ENCODE peak calls at places on chromosomes 13 and 19, in ten cellular contexts. T, V, H, E, Y, X, A, O, D and F are unnamed samples.

GRCh38 chr13:26247011-26247410 is 6.9 kb upstream of the CDK8 start:
- DNase-seq in T (no peak), V (no peak), H (no peak), E (no peak), Y (no peak), X (no peak), A (no peak), O (no peak), D (no peak), F (no peak)

GRCh38 chr13:75016225-75016624 is 465.7 kb downstream of the TBC1D4 start:
- DNase-seq in T (no peak), V (no peak), H (no peak), E (no peak), Y (no peak), X (no peak), A (no peak), O (no peak), D (no peak), F (no peak)

GRCh38 chr19:57302020-57302465 is 18.2 kb upstream of the ZNF543 start:
- DNase-seq in T (no peak), V (no peak), H (no peak), E (peak), Y (no peak), X (no peak), A (no peak), O (no peak), D (no peak), F (no peak)

GRCh38 chr13:44698076-44698475 is 121.9 kb upstream of the TSC22D1 start:
- DNase-seq in T (no peak), V (no peak), H (no peak), E (no peak), Y (no peak), X (no peak), A (no peak), O (no peak), D (no peak), F (no peak)

GRCh38 chr13:33169273-33169980 is 116.1 kb downstream of the STARD13 start:
- DNase-seq in T (no peak), V (no peak), H (no peak), E (no peak), Y (no peak), X (no peak), A (no peak), O (no peak), D (no peak), F (no peak)

GRCh38 chr19:4360081-4360569 is 16.8 kb downstream of the MPND start:
- DNase-seq in T (no peak), V (no peak), H (no peak), E (no peak), Y (no peak), X (no peak), A (no peak), O (no peak), D (no peak), F (no peak)

GRCh38 chr19:48603001-48603400 is 3.5 kb upstream of the SPACA4 start:
- DNase-seq in T (no peak), V (no peak), H (no peak), E (no peak), Y (no peak), X (no peak), A (no peak), O (no peak), D (no peak), F (no peak)

GRCh38 chr19:2495651-2496316 is 19.9 kb downstream of the GADD45B start:
- DNase-seq in T (peak), V (no peak), H (peak), E (no peak), Y (no peak), X (peak), A (no peak), O (no peak), D (no peak), F (no peak)

GRCh38 chr19:35569281-35569781 is 5.9 kb upstream of the ATP4A start:
- DNase-seq in T (no peak), V (no peak), H (peak), E (no peak), Y (no peak), X (no peak), A (peak), O (no peak), D (no peak), F (no peak)

GRCh38 chr19:41799444-41800000 is 3.1 kb downstream of the CEACAM3 start:
- DNase-seq in T (peak), V (no peak), H (no peak), E (no peak), Y (no peak), X (no peak), A (peak), O (no peak), D (no peak), F (no peak)

GRCh38 chr19:10114651-10115391 is 3.3 kb downstream of the P2RY11 start:
- DNase-seq in T (no peak), V (peak), H (no peak), E (no peak), Y (no peak), X (peak), A (no peak), O (no peak), D (peak), F (peak)

GRCh38 chr19:2455481-2456300 is 1.1 kb downstream of the LMNB2 start:
- DNase-seq in T (peak), V (peak), H (peak), E (no peak), Y (no peak), X (peak), A (no peak), O (no peak), D (no peak), F (peak)

GRCh38 chr19:29467824-29468401 is 57.9 kb upstream of the VSTM2B start:
- DNase-seq in T (no peak), V (peak), H (no peak), E (no peak), Y (no peak), X (no peak), A (peak), O (no peak), D (no peak), F (no peak)

GRCh38 chr13:75355609-75356008 is 126.4 kb downstream of the TBC1D4 start:
- DNase-seq in T (no peak), V (no peak), H (no peak), E (no peak), Y (no peak), X (no peak), A (no peak), O (no peak), D (no peak), F (no peak)

GRCh38 chr19:4732680-4733114 is 9.1 kb upstream of the DPP9 start:
- DNase-seq in T (peak), V (peak), H (peak), E (no peak), Y (no peak), X (peak), A (peak), O (no peak), D (no peak), F (no peak)

GRCh38 chr13:40446365-40446764 is 220.1 kb downstream of the FOXO1 start:
- DNase-seq in T (no peak), V (no peak), H (no peak), E (no peak), Y (no peak), X (no peak), A (no peak), O (no peak), D (no peak), F (no peak)

GRCh38 chr19:3710265-3710812 is 2.2 kb downstream of the TJP3 start:
- DNase-seq in T (peak), V (peak), H (peak), E (peak), Y (peak), X (no peak), A (peak), O (no peak), D (peak), F (peak)

GRCh38 chr13:42102961-42103688 is 54.7 kb downstream of the DGKH start:
- DNase-seq in T (no peak), V (no peak), H (no peak), E (no peak), Y (no peak), X (no peak), A (no peak), O (no peak), D (no peak), F (no peak)

GRCh38 chr19:31312004-31312403 is 37.2 kb downstream of the TSHZ3 start:
- DNase-seq in T (no peak), V (no peak), H (no peak), E (no peak), Y (no peak), X (no peak), A (no peak), O (no peak), D (peak), F (peak)

GRCh38 chr19:8512115-8512967 is 1.6 kb downstream of the ZNF414 start:
- DNase-seq in T (peak), V (peak), H (no peak), E (no peak), Y (no peak), X (no peak), A (peak), O (no peak), D (no peak), F (no peak)

GRCh38 chr13:30735025-30735967 is at the start of gene ALOX5AP:
- DNase-seq in T (peak), V (no peak), H (peak), E (no peak), Y (no peak), X (peak), A (no peak), O (peak), D (peak), F (peak)

GRCh38 chr13:103883152-103883551 is 816.9 kb upstream of the SLC10A2 start:
- DNase-seq in T (peak), V (peak), H (peak), E (peak), Y (peak), X (no peak), A (peak), O (no peak), D (no peak), F (peak)

GRCh38 chr13:51067376-51068125 is 43.5 kb downstream of the C13orf42 start:
- DNase-seq in T (no peak), V (no peak), H (no peak), E (no peak), Y (no peak), X (no peak), A (no peak), O (no peak), D (no peak), F (no peak)

GRCh38 chr19:7734220-7735203 is 2.6 kb upstream of the CLEC4G start:
- DNase-seq in T (no peak), V (no peak), H (no peak), E (no peak), Y (no peak), X (no peak), A (no peak), O (no peak), D (peak), F (no peak)

GRCh38 chr13:110199046-110199831 is 107.7 kb downstream of the COL4A1 start:
- DNase-seq in T (no peak), V (no peak), H (no peak), E (no peak), Y (no peak), X (no peak), A (no peak), O (no peak), D (no peak), F (no peak)
- TF ChIP-seq POLR2AphosphoS5 in T (no peak), V (no peak), H (no peak), E (no peak), Y (no peak), X (no peak), A (no peak), O (no peak), D (no peak), F (no peak)

GRCh38 chr19:55224038-55224665 is 4.4 kb downstream of the TMEM86B start:
- DNase-seq in T (no peak), V (peak), H (no peak), E (no peak), Y (no peak), X (no peak), A (no peak), O (no peak), D (no peak), F (no peak)
- TF ChIP-seq POLR2AphosphoS5 in T (no peak), V (no peak), H (no peak), E (no peak), Y (no peak), X (no peak), A (no peak), O (no peak), D (no peak), F (no peak)

GRCh38 chr19:17475541-17476115 is 5.3 kb downstream of the SLC27A1 start:
- DNase-seq in T (peak), V (no peak), H (peak), E (peak), Y (peak), X (no peak), A (peak), O (no peak), D (no peak), F (no peak)
- TF ChIP-seq POLR2AphosphoS5 in T (no peak), V (no peak), H (no peak), E (no peak), Y (peak), X (no peak), A (no peak), O (no peak), D (no peak), F (no peak)

GRCh38 chr19:49820125-49820524 is 2.0 kb downstream of the MED25 start:
- DNase-seq in T (no peak), V (no peak), H (peak), E (no peak), Y (no peak), X (no peak), A (no peak), O (no peak), D (no peak), F (no peak)

GRCh38 chr19:49827034-49827433 is 8.9 kb downstream of the MED25 start:
- DNase-seq in T (no peak), V (no peak), H (no peak), E (no peak), Y (no peak), X (no peak), A (no peak), O (no peak), D (no peak), F (no peak)

GRCh38 chr19:49818691-49819331 is 722 bp downstream of the MED25 start:
- DNase-seq in T (no peak), V (no peak), H (no peak), E (no peak), Y (no peak), X (no peak), A (no peak), O (no peak), D (no peak), F (no peak)

GRCh38 chr19:49824662-49825061 is 6.6 kb downstream of the MED25 start:
- DNase-seq in T (no peak), V (no peak), H (no peak), E (no peak), Y (no peak), X (no peak), A (no peak), O (no peak), D (no peak), F (no peak)

DNA sequence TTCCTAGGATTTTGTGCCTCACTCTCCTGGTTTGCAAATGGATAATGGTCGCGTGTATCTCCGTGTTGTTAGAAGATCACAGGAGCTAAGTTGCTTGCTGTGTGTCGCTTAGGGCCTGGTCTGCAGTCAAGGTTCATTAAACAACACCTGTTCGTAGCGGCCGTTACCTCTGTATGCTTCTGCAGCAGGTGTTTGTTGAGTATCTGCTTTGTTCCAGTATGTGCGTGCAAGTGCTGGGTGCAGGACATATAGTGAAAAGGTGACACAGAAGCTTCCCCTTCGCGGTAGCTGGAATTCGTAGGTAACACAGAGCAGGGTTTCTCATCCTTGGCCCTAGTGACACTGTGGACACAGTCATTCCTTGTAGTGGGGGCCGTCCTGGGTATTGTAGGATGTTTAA is 5.4 kb downstream of the MED25 start:
- DNase-seq in T (no peak), V (no peak), H (no peak), E (no peak), Y (no peak), X (no peak), A (no peak), O (no peak), D (no peak), F (no peak)
- TF ChIP-seq POLR2AphosphoS5 in T (no peak), V (no peak), H (no peak), E (no peak), Y (no peak), X (no peak), A (no peak), O (no peak), D (no peak), F (no peak)

DNA sequence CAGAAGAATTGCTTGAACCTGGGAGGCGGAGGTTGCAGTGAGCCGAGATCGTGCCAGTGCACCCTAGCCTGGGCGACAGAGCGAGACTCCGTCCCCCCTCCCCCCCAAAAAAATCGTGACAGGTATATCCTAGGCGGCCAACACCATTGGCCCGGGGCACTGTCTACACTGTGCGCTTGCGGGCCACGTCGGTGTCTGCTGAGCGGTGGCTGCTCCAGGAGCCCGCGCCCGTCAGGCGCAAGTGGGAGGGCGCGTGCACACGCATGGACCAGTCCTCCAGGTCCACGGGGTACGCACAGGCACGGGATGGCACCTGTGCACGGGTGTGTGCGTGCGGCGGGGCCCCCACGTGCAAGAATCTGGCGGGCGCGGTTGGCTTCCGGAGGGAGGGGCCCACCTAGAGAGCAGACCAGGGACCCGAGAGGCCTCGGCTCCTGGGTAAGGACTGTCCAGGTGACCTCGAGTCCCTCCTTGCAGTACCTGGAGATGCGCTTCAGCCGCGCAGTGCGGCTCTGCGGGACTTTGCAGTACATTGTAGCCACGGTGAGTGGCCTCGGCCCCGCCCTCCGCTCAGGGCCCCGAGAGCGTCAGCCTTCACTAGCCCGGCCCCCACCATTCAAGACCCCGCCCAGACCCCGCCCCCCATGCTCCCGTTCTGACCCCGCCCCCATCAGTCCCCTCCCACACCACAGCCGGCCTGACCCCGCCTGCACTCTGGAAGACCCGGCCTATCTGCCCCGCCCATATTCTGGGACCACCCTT is 2.1 kb downstream of the SLC5A5 start:
- DNase-seq in T (peak), V (peak), H (peak), E (no peak), Y (no peak), X (peak), A (no peak), O (no peak), D (no peak), F (peak)
- TF ChIP-seq POLR2AphosphoS5 in T (no peak), V (no peak), H (no peak), E (no peak), Y (no peak), X (no peak), A (no peak), O (no peak), D (no peak), F (no peak)

GRCh38 chr19:33306191-33306590 is 3.9 kb upstream of the CEBPA start:
- DNase-seq in T (no peak), V (no peak), H (no peak), E (no peak), Y (peak), X (no peak), A (no peak), O (no peak), D (no peak), F (no peak)

GRCh38 chr19:33304760-33305647 is 2.7 kb upstream of the CEBPA start:
- DNase-seq in T (peak), V (no peak), H (peak), E (no peak), Y (peak), X (no peak), A (peak), O (no peak), D (no peak), F (peak)

GRCh38 chr19:33302974-33303790 is 848 bp upstream of the CEBPA start:
- DNase-seq in T (peak), V (peak), H (peak), E (peak), Y (peak), X (no peak), A (no peak), O (no peak), D (peak), F (peak)

GRCh38 chr19:33302175-33302973 is at the start of gene CEBPA:
- DNase-seq in T (peak), V (peak), H (peak), E (peak), Y (peak), X (peak), A (peak), O (no peak), D (peak), F (peak)

DNA sequence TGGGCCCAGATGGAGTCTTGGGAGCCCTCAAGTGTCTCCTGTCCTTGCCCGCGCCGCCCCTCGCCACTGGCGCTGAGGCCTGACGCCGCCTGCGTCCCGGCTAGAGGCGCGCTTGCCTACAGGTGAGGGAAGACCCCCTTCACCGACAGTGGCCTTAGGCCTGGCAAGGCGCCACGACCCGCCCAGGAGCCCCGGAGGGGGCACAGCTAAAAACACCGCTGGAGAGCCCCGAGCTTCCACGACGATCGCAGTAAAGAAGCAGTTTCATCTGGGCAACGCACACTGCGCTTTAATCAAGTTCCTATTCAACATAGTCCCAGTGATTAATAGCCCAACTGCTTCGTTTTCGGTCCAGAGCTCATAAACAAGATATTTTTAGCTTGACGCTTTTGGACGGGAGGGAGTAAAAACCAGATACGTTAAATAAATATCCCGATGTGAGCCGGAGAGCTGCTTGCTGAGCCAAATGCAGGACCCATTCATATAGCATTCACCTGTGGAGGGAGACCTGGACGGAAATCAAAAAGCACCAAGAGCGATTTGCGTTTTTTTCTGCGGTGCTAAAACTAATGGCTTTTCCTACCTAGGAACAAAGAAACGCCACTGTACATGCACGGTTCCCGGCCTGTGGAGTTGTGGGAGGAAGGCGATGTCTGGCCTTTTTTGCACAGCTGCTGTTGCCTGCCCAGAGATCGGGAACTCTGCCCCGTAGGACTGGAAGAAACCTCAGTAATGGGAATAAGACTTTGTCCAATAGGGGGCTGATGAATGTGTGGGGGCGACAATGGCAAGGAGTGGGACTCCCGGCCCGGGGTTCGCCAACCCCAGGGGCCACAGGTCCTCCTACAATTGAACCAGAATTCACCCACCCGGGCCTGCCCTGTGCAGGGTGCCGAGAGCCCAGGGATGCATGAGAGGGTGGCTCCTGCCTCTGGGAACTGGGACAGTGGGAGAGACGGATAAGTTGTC is 1.7 kb upstream of the CEBPA start:
- DNase-seq in T (peak), V (no peak), H (peak), E (peak), Y (peak), X (no peak), A (no peak), O (no peak), D (no peak), F (no peak)
- TF ChIP-seq POLR2AphosphoS5 in T (no peak), V (no peak), H (no peak), E (no peak), Y (no peak), X (no peak), A (no peak), O (no peak), D (no peak), F (no peak)

DNA sequence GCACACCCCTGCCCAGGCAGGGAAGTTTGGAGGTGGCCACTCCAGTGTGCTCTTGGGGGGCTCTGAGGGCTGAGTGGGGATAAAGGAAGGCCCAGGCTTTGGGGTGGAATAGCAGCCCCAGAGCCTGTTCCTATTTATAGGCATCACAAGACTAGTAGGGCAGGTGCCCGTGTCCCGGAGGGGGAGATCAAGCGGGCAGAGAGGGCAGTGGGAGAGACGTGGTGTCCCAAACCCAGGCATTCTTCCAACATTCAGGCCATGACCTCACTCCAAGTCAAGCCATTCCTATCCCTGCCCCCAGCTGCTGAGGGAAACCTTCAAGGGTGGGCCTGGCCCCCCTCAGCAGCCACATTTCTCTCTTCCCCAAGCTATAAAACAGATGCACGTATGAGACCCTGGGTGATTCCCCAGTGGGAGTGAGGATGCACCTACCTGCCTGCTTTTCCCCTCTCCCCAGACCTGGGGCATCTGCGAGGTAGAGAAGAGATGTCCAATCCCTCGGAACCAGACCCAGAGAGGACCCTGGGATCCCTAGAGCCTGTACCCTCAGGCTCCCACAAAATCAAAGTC is 3.9 kb downstream of the WIZ start:
- DNase-seq in T (no peak), V (no peak), H (no peak), E (no peak), Y (no peak), X (no peak), A (no peak), O (no peak), D (no peak), F (no peak)
- TF ChIP-seq POLR2AphosphoS5 in T (no peak), V (no peak), H (no peak), E (no peak), Y (no peak), X (no peak), A (no peak), O (no peak), D (no peak), F (no peak)